ENCODE peak calls at places on chromosomes 11 and 22, in ten cellular contexts. O is HCT116, J is prostate gland, N is left lung, H is breast epithelium, G is thyroid gland, T is body of pancreas, Z is spleen, F is colonic mucosa, D is endothelial cell of umbilical vein. C is an unnamed sample. For H3K36me3, the result is how much of the 10 kb centered on the place peaks cover.

GRCh38 chr11:76861490-76861953 is 804 bp downstream of the ACER3 start:
- DNase-seq in O (no peak), J (no peak), N (no peak), H (no peak), G (no peak), T (no peak), Z (no peak), F (no peak), D (peak), C (no peak)

GRCh38 chr11:44400431-44400830 is 90.5 kb upstream of the ALX4 start:
- DNase-seq in O (no peak), J (no peak), N (no peak), H (no peak), G (no peak), T (no peak), Z (no peak), F (no peak), D (no peak), C (no peak)

GRCh38 chr22:38228326-38228872 is 26.6 kb downstream of the MAFF start:
- DNase-seq in O (no peak), J (no peak), N (no peak), H (no peak), G (no peak), T (no peak), Z (no peak), F (no peak), D (no peak), C (no peak)

GRCh38 chr11:124622531-124623451 is at the start of gene TBRG1:
- DNase-seq in O (peak), J (peak), N (peak), H (peak), G (peak), T (peak), Z (peak), F (peak), D (peak), C (peak)

GRCh38 chr22:48496226-48496845 is 1331.3 kb downstream of the BRD1 start:
- DNase-seq in O (no peak), J (no peak), N (peak), H (no peak), G (no peak), T (no peak), Z (peak), F (no peak), D (no peak), C (peak)

GRCh38 chr11:78876686-78877085 is 302.0 kb upstream of the NARS2 start:
- DNase-seq in O (no peak), J (no peak), N (no peak), H (no peak), G (no peak), T (no peak), Z (no peak), F (no peak), D (no peak), C (no peak)

GRCh38 chr11:126357969-126358762 is 2.7 kb downstream of the ST3GAL4 start:
- DNase-seq in O (no peak), J (no peak), N (no peak), H (no peak), G (no peak), T (no peak), Z (peak), F (no peak), D (no peak), C (no peak)

GRCh38 chr11:96061730-96062524 is 138.0 kb upstream of the MTMR2 start:
- DNase-seq in O (no peak), J (no peak), N (no peak), H (no peak), G (no peak), T (no peak), Z (no peak), F (no peak), D (peak), C (no peak)

GRCh38 chr22:19454156-19454555 is 6.6 kb upstream of the C22orf39 start:
- DNase-seq in O (no peak), J (no peak), N (no peak), H (no peak), G (no peak), T (no peak), Z (no peak), F (no peak), D (no peak), C (no peak)

GRCh38 chr11:63710476-63711217 is 29.3 kb downstream of the RTN3 start:
- DNase-seq in O (no peak), J (no peak), N (no peak), H (no peak), G (no peak), T (no peak), Z (no peak), F (peak), D (peak), C (no peak)

GRCh38 chr11:101914349-101914736 is 467 bp upstream of the CEP126 start:
- DNase-seq in O (no peak), J (no peak), N (no peak), H (no peak), G (no peak), T (no peak), Z (no peak), F (no peak), D (no peak), C (no peak)

GRCh38 chr22:23067691-23068090 is 2.6 kb upstream of the GNAZ start:
- DNase-seq in O (no peak), J (no peak), N (no peak), H (no peak), G (no peak), T (no peak), Z (peak), F (no peak), D (no peak), C (no peak)

GRCh38 chr22:40898850-40899357 is 37.0 kb upstream of the DNAJB7 start:
- DNase-seq in O (peak), J (no peak), N (no peak), H (no peak), G (no peak), T (no peak), Z (no peak), F (no peak), D (peak), C (no peak)

GRCh38 chr11:124937336-124937935 is 1.6 kb upstream of the HEPACAM start:
- DNase-seq in O (no peak), J (no peak), N (no peak), H (no peak), G (no peak), T (no peak), Z (no peak), F (no peak), D (no peak), C (no peak)

GRCh38 chr11:106473089-106473722 is 395.7 kb downstream of the AASDHPPT start:
- DNase-seq in O (no peak), J (no peak), N (no peak), H (no peak), G (no peak), T (no peak), Z (no peak), F (no peak), D (peak), C (no peak)

GRCh38 chr22:50691521-50691920 is 18.9 kb downstream of the SHANK3 start:
- DNase-seq in O (peak), J (no peak), N (no peak), H (no peak), G (no peak), T (peak), Z (no peak), F (no peak), D (peak), C (no peak)

GRCh38 chr11:72036687-72037086 is 38.0 kb downstream of the IL18BP start:
- DNase-seq in O (no peak), J (no peak), N (no peak), H (no peak), G (no peak), T (no peak), Z (no peak), F (no peak), D (no peak), C (no peak)

GRCh38 chr11:15145151-15145550 is 30.4 kb downstream of the INSC start:
- DNase-seq in O (no peak), J (no peak), N (no peak), H (no peak), G (no peak), T (no peak), Z (no peak), F (peak), D (no peak), C (no peak)

GRCh38 chr11:13277719-13278619 is at the start of gene BMAL1:
- DNase-seq in O (no peak), J (peak), N (peak), H (peak), G (peak), T (peak), Z (peak), F (peak), D (no peak), C (peak)

GRCh38 chr11:80816966-80817365 is 1376.1 kb upstream of the TENM4 start:
- DNase-seq in O (no peak), J (no peak), N (no peak), H (no peak), G (no peak), T (no peak), Z (no peak), F (no peak), D (peak), C (no peak)

GRCh38 chr11:69343401-69344321 is 49.7 kb downstream of the MYEOV start:
- DNase-seq in O (no peak), J (no peak), N (no peak), H (peak), G (no peak), T (no peak), Z (no peak), F (peak), D (no peak), C (no peak)

GRCh38 chr22:19330865-19331418 is 39.4 kb upstream of the CLTCL1 start:
- DNase-seq in O (no peak), J (no peak), N (no peak), H (no peak), G (no peak), T (no peak), Z (no peak), F (no peak), D (no peak), C (no peak)

GRCh38 chr11:13260963-13261599 is 16.5 kb upstream of the BMAL1 start:
- DNase-seq in O (no peak), J (no peak), N (no peak), H (no peak), G (peak), T (no peak), Z (no peak), F (no peak), D (peak), C (peak)

GRCh38 chr11:67024410-67024809 is 1.5 kb downstream of the SYT12 start:
- DNase-seq in O (no peak), J (no peak), N (no peak), H (no peak), G (no peak), T (no peak), Z (no peak), F (no peak), D (no peak), C (no peak)

GRCh38 chr11:113521737-113522517 is 46.7 kb upstream of the DRD2 start:
- DNase-seq in O (no peak), J (no peak), N (no peak), H (no peak), G (no peak), T (no peak), Z (no peak), F (no peak), D (no peak), C (no peak)

GRCh38 chr11:19614370-19614936 is 98.2 kb upstream of the NAV2 start:
- DNase-seq in O (no peak), J (no peak), N (no peak), H (no peak), G (no peak), T (no peak), Z (no peak), F (no peak), D (peak), C (no peak)

GRCh38 chr22:27892064-27892463 is 27.0 kb downstream of the PITPNB start:
- DNase-seq in O (no peak), J (no peak), N (no peak), H (no peak), G (no peak), T (no peak), Z (no peak), F (no peak), D (no peak), C (no peak)
- H3K36me3 ChIP-seq in O (half or more), J (under half), N (under half), H (under half), G (under half), T (under half), Z (half or more), F (under half), D (under half), C (half or more)

DNA sequence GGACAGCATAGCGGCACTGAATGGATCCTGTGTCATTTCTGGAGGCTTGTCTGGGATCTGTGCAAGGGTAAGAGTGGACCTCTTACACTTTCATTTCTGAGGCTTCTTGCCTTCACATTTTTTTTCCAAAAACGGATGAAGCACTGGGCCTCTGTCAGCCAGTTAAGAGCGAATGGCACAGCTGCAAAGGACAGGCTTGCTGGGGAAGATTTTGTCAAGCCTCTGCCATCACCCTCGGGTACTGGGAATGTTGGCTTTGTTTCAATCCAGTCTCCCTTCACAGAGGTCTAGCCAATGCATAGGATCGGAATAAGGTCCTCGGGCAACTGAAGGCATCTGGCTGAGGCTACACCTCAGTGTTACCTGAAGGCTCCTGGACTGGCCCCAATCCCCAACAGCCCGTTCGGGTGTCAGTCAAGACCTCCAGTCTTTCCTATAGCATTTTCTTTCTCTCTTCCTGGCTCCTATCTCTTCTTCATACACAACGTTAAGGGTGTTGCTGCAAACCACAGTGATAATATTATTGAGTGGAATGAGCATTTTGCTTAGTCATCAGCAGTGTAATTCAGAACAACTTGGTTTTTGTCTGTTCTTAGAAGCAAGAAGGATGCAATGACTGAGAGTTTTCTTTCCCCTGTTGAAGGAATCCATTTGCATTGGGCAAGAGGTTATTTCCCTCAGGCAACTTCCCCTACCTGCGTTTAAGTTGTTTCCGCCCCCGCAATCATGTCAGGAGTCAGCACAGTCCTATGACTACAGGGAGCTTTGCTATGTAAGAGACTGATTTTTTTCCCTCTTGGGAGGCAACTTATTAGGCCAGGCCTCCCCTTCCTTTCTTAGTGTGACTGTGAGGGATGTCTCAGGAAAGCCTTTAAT is 22.8 kb downstream of the NPAT start:
- DNase-seq in O (no peak), J (no peak), N (no peak), H (no peak), G (no peak), T (no peak), Z (no peak), F (no peak), D (no peak), C (no peak)
- H3K36me3 ChIP-seq in O (under half), J (under half), N (under half), H (under half), G (under half), T (under half), Z (under half), F (under half), D (under half), C (under half)

GRCh38 chr11:108233277-108233945 is 10.5 kb downstream of the ATM start:
- DNase-seq in O (no peak), J (no peak), N (no peak), H (no peak), G (no peak), T (no peak), Z (no peak), F (no peak), D (no peak), C (no peak)

GRCh38 chr11:108237058-108237481 is 14.2 kb downstream of the ATM start:
- DNase-seq in O (no peak), J (no peak), N (no peak), H (no peak), G (no peak), T (no peak), Z (no peak), F (no peak), D (no peak), C (no peak)

GRCh38 chr11:108239076-108239475 is 16.2 kb downstream of the ATM start:
- DNase-seq in O (no peak), J (no peak), N (no peak), H (no peak), G (no peak), T (no peak), Z (no peak), F (no peak), D (no peak), C (no peak)

GRCh38 chr11:108235633-108236032 is 12.8 kb downstream of the ATM start:
- DNase-seq in O (no peak), J (no peak), N (no peak), H (no peak), G (no peak), T (no peak), Z (no peak), F (no peak), D (no peak), C (no peak)

GRCh38 chr11:108235192-108235591 is 12.3 kb downstream of the ATM start:
- DNase-seq in O (no peak), J (no peak), N (no peak), H (no peak), G (no peak), T (no peak), Z (no peak), F (no peak), D (no peak), C (no peak)
- H3K36me3 ChIP-seq in O (under half), J (under half), N (under half), H (under half), G (under half), T (under half), Z (under half), F (under half), D (under half), C (under half)

DNA sequence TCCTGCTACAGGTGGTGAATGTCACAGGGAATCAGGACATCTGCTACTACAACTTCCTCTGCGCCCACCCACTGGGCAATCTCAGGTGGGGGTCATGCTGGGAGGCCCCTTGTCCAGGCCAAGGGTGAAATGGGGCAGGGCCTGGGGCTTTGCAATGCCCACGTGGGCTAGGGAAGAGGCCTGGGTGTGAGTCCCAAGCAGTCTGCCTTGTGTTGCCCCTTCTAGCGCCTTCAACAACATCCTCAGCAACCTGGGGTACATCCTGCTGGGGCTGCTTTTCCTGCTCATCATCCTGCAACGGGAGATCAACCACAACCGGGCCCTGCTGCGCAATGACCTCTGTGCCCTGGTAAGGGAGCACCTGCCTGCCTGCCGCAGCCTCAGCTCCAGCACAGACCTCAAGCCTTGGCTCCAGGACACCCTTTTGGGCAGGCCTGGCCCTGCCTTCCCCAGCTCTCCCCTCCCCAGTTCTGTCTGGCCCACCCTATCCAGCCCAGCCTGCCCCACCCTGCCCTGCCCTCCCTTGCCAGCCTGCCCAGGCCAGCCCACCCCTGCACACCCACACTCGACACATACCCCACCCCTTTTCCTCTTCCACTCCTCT is 9.1 kb upstream of the TAGLN start:
- DNase-seq in O (no peak), J (no peak), N (no peak), H (no peak), G (no peak), T (no peak), Z (peak), F (no peak), D (no peak), C (peak)
- H3K36me3 ChIP-seq in O (under half), J (under half), N (under half), H (under half), G (half or more), T (under half), Z (under half), F (under half), D (under half), C (under half)

GRCh38 chr11:36492724-36493304 is 17.3 kb downstream of the TRAF6 start:
- DNase-seq in O (peak), J (no peak), N (no peak), H (no peak), G (no peak), T (no peak), Z (no peak), F (peak), D (peak), C (no peak)
- H3K36me3 ChIP-seq in O (under half), J (under half), N (under half), H (under half), G (half or more), T (under half), Z (half or more), F (under half), D (under half), C (under half)

C was measured in kidney.